ENCODE peak calls at places on chromosomes 13 and 19, in six cellular contexts. B is AG04450, A is dorsolateral prefrontal cortex, V is vagina, F is adrenal gland, J is esophagus muscularis mucosa. P is an unnamed sample.

GRCh38 chr19:1410136-1410786 is 2.9 kb downstream of the DAZAP1 start:
- DNase-seq in B (no peak), A (no peak), V (no peak), F (no peak), J (no peak), P (no peak)

GRCh38 chr13:106961219-106961618 is 393.3 kb upstream of the ARGLU1 start:
- DNase-seq in B (no peak), A (no peak), V (no peak), F (no peak), J (no peak), P (no peak)

GRCh38 chr13:40193290-40194203 is 472.9 kb downstream of the FOXO1 start:
- DNase-seq in B (no peak), A (peak), V (no peak), F (no peak), J (no peak), P (peak)

GRCh38 chr13:26255717-26256277 is 1.9 kb downstream of the CDK8 start:
- DNase-seq in B (no peak), A (no peak), V (no peak), F (no peak), J (no peak), P (no peak)

GRCh38 chr13:40987606-40988280 is 31.4 kb downstream of the ELF1 start:
- DNase-seq in B (no peak), A (no peak), V (no peak), F (no peak), J (no peak), P (no peak)

GRCh38 chr13:47004022-47004421 is 107.2 kb upstream of the HTR2A start:
- DNase-seq in B (no peak), A (no peak), V (no peak), F (peak), J (no peak), P (no peak)

GRCh38 chr13:48502601-48503319 is 30.1 kb downstream of the RCBTB2 start:
- DNase-seq in B (no peak), A (no peak), V (no peak), F (no peak), J (no peak), P (no peak)

GRCh38 chr13:84037937-84038464 is 155.7 kb upstream of the SLITRK1 start:
- DNase-seq in B (no peak), A (no peak), V (no peak), F (no peak), J (no peak), P (no peak)

GRCh38 chr13:57632276-57633140 is 964 bp downstream of the PCDH17 start:
- DNase-seq in B (no peak), A (peak), V (no peak), F (no peak), J (no peak), P (no peak)

GRCh38 chr13:48009298-48009697 is 8.2 kb upstream of the SUCLA2 start:
- DNase-seq in B (peak), A (no peak), V (no peak), F (no peak), J (no peak), P (no peak)

GRCh38 chr19:18412610-18413239 is 6.5 kb upstream of the SSBP4 start:
- DNase-seq in B (no peak), A (no peak), V (no peak), F (no peak), J (no peak), P (no peak)

GRCh38 chr13:30616927-30617314 is 799 bp upstream of the USPL1 start:
- DNase-seq in B (peak), A (peak), V (no peak), F (peak), J (peak), P (peak)

GRCh38 chr13:64441740-64442139 is 2788.4 kb downstream of the PCDH9 start:
- DNase-seq in B (no peak), A (no peak), V (no peak), F (no peak), J (no peak), P (no peak)

GRCh38 chr19:13260883-13261653 is 110.9 kb downstream of the IER2 start:
- DNase-seq in B (peak), A (no peak), V (no peak), F (peak), J (no peak), P (no peak)

GRCh38 chr19:19600793-19601346 is 17.6 kb downstream of the PBX4 start:
- DNase-seq in B (no peak), A (no peak), V (no peak), F (no peak), J (no peak), P (no peak)

GRCh38 chr13:41470187-41470586 is 12.8 kb downstream of the RGCC start:
- DNase-seq in B (no peak), A (no peak), V (no peak), F (no peak), J (no peak), P (no peak)

GRCh38 chr13:112161441-112162301 is 94.7 kb downstream of the SOX1 start:
- DNase-seq in B (no peak), A (no peak), V (no peak), F (no peak), J (no peak), P (no peak)

GRCh38 chr19:18513868-18514267 is 8.0 kb downstream of the ELL start:
- DNase-seq in B (no peak), A (no peak), V (no peak), F (no peak), J (no peak), P (no peak)

GRCh38 chr13:80116107-80116506 is 224.8 kb downstream of the SPRY2 start:
- DNase-seq in B (peak), A (no peak), V (no peak), F (no peak), J (no peak), P (no peak)

GRCh38 chr19:34666958-34667265 is 10.0 kb downstream of the SCGB2B2 start:
- DNase-seq in B (no peak), A (no peak), V (no peak), F (no peak), J (no peak), P (no peak)

GRCh38 chr13:101875717-101876393 is 423.4 kb downstream of the ITGBL1 start:
- DNase-seq in B (peak), A (no peak), V (no peak), F (no peak), J (no peak), P (no peak)

GRCh38 chr19:42356686-42357085 is 31.3 kb downstream of the MEGF8 start:
- DNase-seq in B (no peak), A (no peak), V (no peak), F (no peak), J (no peak), P (no peak)

GRCh38 chr13:112506046-112506445 is 81.9 kb downstream of the TUBGCP3 start:
- DNase-seq in B (no peak), A (no peak), V (no peak), F (no peak), J (no peak), P (no peak)

GRCh38 chr19:4913996-4914735 is 4.9 kb downstream of the UHRF1 start:
- DNase-seq in B (no peak), A (no peak), V (no peak), F (no peak), J (no peak), P (no peak)

GRCh38 chr19:6068711-6069110 is 41.6 kb downstream of the RFX2 start:
- DNase-seq in B (no peak), A (no peak), V (no peak), F (no peak), J (peak), P (no peak)

GRCh38 chr13:78138756-78139155 is 220.1 kb upstream of the EDNRB start:
- DNase-seq in B (no peak), A (no peak), V (no peak), F (no peak), J (no peak), P (no peak)

GRCh38 chr13:104594801-104595200 is 1528.6 kb upstream of the SLC10A2 start:
- DNase-seq in B (no peak), A (no peak), V (no peak), F (no peak), J (no peak), P (no peak)

GRCh38 chr19:17722655-17723240 is 3.5 kb downstream of the MAP1S start:
- DNase-seq in B (no peak), A (no peak), V (no peak), F (no peak), J (no peak), P (no peak)

GRCh38 chr19:33904681-33905080 is 108.0 kb downstream of the KCTD15 start:
- DNase-seq in B (no peak), A (no peak), V (no peak), F (no peak), J (no peak), P (no peak)

DNA sequence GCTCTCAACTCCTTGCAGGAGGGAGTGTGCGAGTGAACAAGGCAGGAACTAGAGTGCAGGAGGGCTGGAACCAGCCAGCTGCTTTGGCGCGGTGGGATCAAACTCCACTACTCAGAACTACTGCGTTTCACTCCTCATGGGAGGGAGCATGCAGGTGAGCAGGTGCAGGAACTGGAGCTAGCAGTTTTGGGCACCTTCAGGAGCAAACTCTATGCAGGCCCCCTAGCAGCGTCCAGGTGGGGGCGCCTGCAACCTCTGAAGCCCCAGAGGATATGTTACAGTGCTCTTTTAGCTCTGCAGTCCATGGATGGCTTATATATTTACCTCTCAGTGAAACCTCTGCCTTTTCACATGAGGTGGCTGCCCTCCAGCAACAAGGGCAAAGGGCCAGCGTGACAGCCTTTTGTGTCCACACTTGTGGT is 1303.4 kb downstream of the PCDH9 start:
- DNase-seq in B (no peak), A (no peak), V (no peak), F (no peak), J (no peak), P (no peak)
- TF ChIP-seq CTCF in B (peak), A (peak), V (no peak), F (no peak), J (peak), P (peak)

DNA sequence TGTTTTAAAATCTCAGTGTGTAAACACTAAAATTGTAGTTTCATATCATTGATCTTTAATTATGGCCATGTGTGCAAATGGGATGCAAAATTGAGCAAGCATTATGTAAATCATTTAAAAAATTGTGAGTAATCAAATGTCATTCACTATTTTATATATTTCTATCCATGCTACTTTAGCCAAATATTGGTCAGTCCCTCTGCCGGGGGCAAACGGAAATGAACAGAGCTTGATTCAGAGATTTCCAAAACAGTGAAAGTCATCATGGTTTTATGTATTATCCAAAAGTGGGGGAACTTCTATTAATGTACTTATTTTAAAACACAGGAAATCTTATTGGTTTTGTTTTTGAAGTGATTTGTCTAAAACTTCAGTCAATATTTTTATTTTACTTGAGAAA is 219.1 kb downstream of the IRS2 start:
- DNase-seq in B (no peak), A (no peak), V (no peak), F (no peak), J (no peak), P (no peak)
- TF ChIP-seq CTCF in B (peak), A (no peak), V (no peak), F (no peak), J (no peak), P (no peak)

GRCh38 chr19:48841047-48841446 is 4.8 kb upstream of the HSD17B14 start:
- DNase-seq in B (no peak), A (no peak), V (no peak), F (no peak), J (no peak), P (no peak)

GRCh38 chr19:48841571-48841970 is 5.3 kb upstream of the HSD17B14 start:
- DNase-seq in B (no peak), A (no peak), V (no peak), F (no peak), J (no peak), P (no peak)

GRCh38 chr19:48845384-48845783 is 9.1 kb upstream of the HSD17B14 start:
- DNase-seq in B (no peak), A (no peak), V (no peak), F (no peak), J (no peak), P (no peak)

GRCh38 chr19:48844472-48844871 is 8.2 kb upstream of the HSD17B14 start:
- DNase-seq in B (peak), A (no peak), V (no peak), F (no peak), J (no peak), P (no peak)

GRCh38 chr19:48842744-48843162 is 6.5 kb upstream of the HSD17B14 start:
- DNase-seq in B (no peak), A (no peak), V (no peak), F (peak), J (no peak), P (no peak)
- TF ChIP-seq CTCF in B (peak), A (peak), V (peak), F (peak), J (peak), P (peak)

GRCh38 chr13:97512732-97513131 is 78.8 kb downstream of the RAP2A start:
- DNase-seq in B (no peak), A (no peak), V (no peak), F (no peak), J (no peak), P (no peak)
- TF ChIP-seq CTCF in B (peak), A (no peak), V (no peak), F (no peak), J (no peak), P (no peak)

GRCh38 chr13:74066937-74067336 is 67.3 kb downstream of the KLF12 start:
- DNase-seq in B (no peak), A (no peak), V (no peak), F (no peak), J (no peak), P (no peak)
- TF ChIP-seq CTCF in B (no peak), A (no peak), V (no peak), F (no peak), J (no peak), P (no peak)

GRCh38 chr13:71408416-71408815 is 458.6 kb downstream of the DACH1 start:
- DNase-seq in B (no peak), A (no peak), V (no peak), F (no peak), J (no peak), P (no peak)

GRCh38 chr13:71417205-71417604 is 449.8 kb downstream of the DACH1 start:
- DNase-seq in B (no peak), A (no peak), V (no peak), F (no peak), J (no peak), P (no peak)

DNA sequence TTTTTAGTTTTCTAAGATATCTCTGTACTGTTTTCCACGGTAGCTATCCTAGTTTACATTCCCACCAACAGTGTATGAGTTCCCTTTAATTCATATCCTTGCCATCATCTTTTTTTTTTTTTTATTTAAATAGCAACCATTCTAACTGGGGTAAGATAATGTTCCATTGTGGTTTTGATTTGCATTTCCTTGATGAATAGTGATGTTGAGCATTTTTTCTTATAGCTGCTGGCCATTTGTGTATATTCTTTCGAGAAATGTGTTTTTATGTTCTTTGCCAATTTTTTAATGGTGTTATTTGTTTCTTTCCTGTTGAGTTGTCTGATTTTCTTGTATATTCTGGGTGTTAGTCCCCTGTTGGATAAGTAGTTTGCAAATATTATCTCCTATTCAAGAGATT is 454.8 kb downstream of the DACH1 start:
- DNase-seq in B (no peak), A (no peak), V (no peak), F (no peak), J (no peak), P (no peak)
- TF ChIP-seq CTCF in B (no peak), A (no peak), V (no peak), F (no peak), J (no peak), P (no peak)

P was measured in osteocyte.